ENCODE peak calls at places on chromosomes 2 and 18, in ten cellular contexts. Z, S, L, E, C, N, V, G, P and T are unnamed samples.

GRCh38 chr2:85503168-85503610 is 35.8 kb upstream of the MAT2A start:
- DNase-seq in Z (no peak), S (no peak), L (no peak), E (no peak), C (peak; percentile 38), N (no peak), V (no peak), G (no peak), P (no peak), T (no peak)

GRCh38 chr2:230866704-230867561 is 2.2 kb downstream of the ITM2C start:
- DNase-seq in Z (no peak), S (no peak), L (no peak), E (peak; percentile 30), C (peak; percentile 57), N (peak; percentile 13), V (peak; percentile 63), G (no peak), P (no peak), T (no peak)

GRCh38 chr2:97774425-97774824 is 61.0 kb downstream of the ZAP70 start:
- DNase-seq in Z (no peak), S (no peak), L (peak; percentile 49), E (no peak), C (no peak), N (peak; percentile 12), V (no peak), G (peak; percentile 68), P (no peak), T (no peak)

GRCh38 chr2:144971937-144972336 is 452.0 kb upstream of the ZEB2 start:
- DNase-seq in Z (no peak), S (no peak), L (no peak), E (no peak), C (no peak), N (no peak), V (no peak), G (no peak), P (no peak), T (no peak)

GRCh38 chr2:31978998-31979397 is 31.8 kb downstream of the MEMO1 start:
- DNase-seq in Z (no peak), S (no peak), L (no peak), E (no peak), C (no peak), N (no peak), V (no peak), G (no peak), P (no peak), T (no peak)

GRCh38 chr18:9104244-9104901 is 1.9 kb downstream of the NDUFV2 start:
- DNase-seq in Z (no peak), S (no peak), L (no peak), E (no peak), C (no peak), N (peak; percentile 31), V (no peak), G (no peak), P (no peak), T (no peak)

GRCh38 chr18:6629635-6630140 is 99.8 kb upstream of the ARHGAP28 start:
- DNase-seq in Z (no peak), S (no peak), L (no peak), E (no peak), C (no peak), N (no peak), V (no peak), G (no peak), P (no peak), T (no peak)

GRCh38 chr2:237689569-237690131 is 62.3 kb downstream of the LRRFIP1 start:
- DNase-seq in Z (no peak), S (no peak), L (no peak), E (no peak), C (peak; percentile 76), N (no peak), V (peak; percentile 21), G (no peak), P (no peak), T (no peak)

GRCh38 chr2:9403924-9404323 is 19.4 kb downstream of the ITGB1BP1 start:
- DNase-seq in Z (no peak), S (no peak), L (no peak), E (peak; percentile 45), C (no peak), N (peak; percentile 21), V (no peak), G (no peak), P (no peak), T (no peak)

GRCh38 chr2:18659891-18660290 is 70.5 kb upstream of the NT5C1B start:
- DNase-seq in Z (no peak), S (no peak), L (no peak), E (no peak), C (no peak), N (no peak), V (no peak), G (no peak), P (no peak), T (no peak)

GRCh38 chr2:152648336-152648735 is 68.9 kb downstream of the PRPF40A start:
- DNase-seq in Z (no peak), S (no peak), L (no peak), E (no peak), C (no peak), N (peak; percentile 57), V (no peak), G (no peak), P (no peak), T (no peak)

GRCh38 chr2:61238221-61238620 is 76.2 kb downstream of the C2orf74 start:
- DNase-seq in Z (no peak), S (no peak), L (no peak), E (no peak), C (no peak), N (no peak), V (no peak), G (no peak), P (no peak), T (no peak)

GRCh38 chr18:13775058-13775457 is 48.6 kb downstream of the RNMT start:
- DNase-seq in Z (no peak), S (no peak), L (no peak), E (no peak), C (no peak), N (no peak), V (no peak), G (no peak), P (no peak), T (no peak)

DNA sequence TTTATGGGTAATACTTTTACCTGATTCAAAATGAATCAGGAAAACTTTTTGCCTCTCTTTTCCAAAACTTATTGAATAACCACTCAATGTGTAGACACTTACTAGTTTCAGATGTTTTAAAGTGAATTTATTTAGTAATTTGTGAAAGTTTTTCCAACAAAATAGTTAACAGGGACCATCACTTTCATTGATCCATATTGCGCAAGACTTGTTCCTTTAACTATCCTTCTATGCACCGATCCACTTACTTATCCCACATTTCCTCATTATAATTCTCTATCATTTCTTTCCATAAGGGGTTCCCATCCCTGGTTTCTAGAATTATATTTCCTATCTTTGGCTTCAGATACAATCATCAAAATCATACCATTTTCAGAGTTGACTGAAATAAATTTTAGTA is 48.3 kb downstream of the CDH19 start:
- DNase-seq in Z (no peak), S (no peak), L (no peak), E (no peak), C (no peak), N (no peak), V (no peak), G (no peak), P (no peak), T (no peak)
- TF ChIP-seq CTCF in Z (no peak), S (no peak), L (no peak), E (no peak), C (no peak), N (no peak), V (no peak), G (no peak), P (no peak), T (no peak)

GRCh38 chr2:168290391-168290790 is 43.0 kb upstream of the STK39 start:
- DNase-seq in Z (no peak), S (no peak), L (no peak), E (no peak), C (no peak), N (no peak), V (no peak), G (no peak), P (no peak), T (no peak)

GRCh38 chr2:168289880-168290279 is 42.5 kb upstream of the STK39 start:
- DNase-seq in Z (no peak), S (no peak), L (no peak), E (no peak), C (no peak), N (no peak), V (no peak), G (no peak), P (no peak), T (no peak)

DNA sequence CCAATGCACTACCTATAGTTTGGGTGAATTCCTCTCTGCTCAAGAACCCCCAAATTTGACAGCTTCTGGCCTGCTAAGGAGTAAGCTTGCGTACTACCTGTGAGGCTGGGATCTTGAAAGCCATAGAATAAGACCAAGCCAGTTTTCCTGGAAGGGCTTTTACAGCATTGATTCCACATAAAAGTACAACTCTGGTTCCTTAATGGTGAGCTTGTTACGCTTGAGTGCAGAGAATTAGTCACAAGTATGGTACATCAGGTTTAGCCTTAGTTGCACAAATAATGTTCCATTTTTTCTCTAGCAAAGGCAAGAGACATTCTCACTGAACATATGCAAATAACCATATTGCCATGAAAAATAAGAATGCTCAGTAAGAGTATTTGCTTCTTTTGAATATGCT is 39.1 kb upstream of the STK39 start:
- DNase-seq in Z (no peak), S (no peak), L (no peak), E (no peak), C (no peak), N (no peak), V (no peak), G (no peak), P (no peak), T (no peak)
- TF ChIP-seq CTCF in Z (no peak), S (no peak), L (no peak), E (no peak), C (no peak), N (no peak), V (no peak), G (no peak), P (no peak), T (no peak)

GRCh38 chr18:8006979-8007378 is 439.9 kb downstream of the PTPRM start:
- DNase-seq in Z (no peak), S (no peak), L (no peak), E (no peak), C (no peak), N (no peak), V (no peak), G (no peak), P (no peak), T (no peak)

DNA sequence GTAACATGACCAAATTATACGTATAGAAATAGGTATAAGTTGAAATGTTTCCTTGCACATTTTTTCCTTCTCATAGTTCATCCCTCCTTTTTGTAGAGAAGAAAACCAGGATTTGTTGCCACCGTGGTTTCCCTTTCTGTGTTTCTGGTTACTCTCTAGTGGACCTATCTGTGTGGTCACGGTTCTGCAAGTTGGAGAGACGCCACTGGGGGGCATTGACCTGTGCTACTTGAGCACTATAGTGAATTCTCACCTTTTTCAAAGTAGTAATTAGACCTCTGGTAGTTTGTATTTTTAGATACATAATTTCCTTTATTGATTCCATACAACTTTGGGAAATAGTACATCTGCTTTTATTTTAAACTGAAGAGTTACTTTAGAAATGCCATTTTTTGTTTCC is 444.8 kb downstream of the PTPRM start:
- DNase-seq in Z (no peak), S (no peak), L (no peak), E (no peak), C (no peak), N (no peak), V (no peak), G (no peak), P (no peak), T (no peak)
- TF ChIP-seq CTCF in Z (no peak), S (peak; percentile 5), L (no peak), E (no peak), C (no peak), N (no peak), V (no peak), G (no peak), P (no peak), T (no peak)

GRCh38 chr2:157751462-157752058 is 122.9 kb upstream of the ACVR1C start:
- DNase-seq in Z (peak; percentile 66), S (no peak), L (peak; percentile 6), E (no peak), C (no peak), N (no peak), V (peak; percentile 6), G (peak; percentile 21), P (peak; percentile 15), T (no peak)
- TF ChIP-seq CTCF in Z (no peak), S (no peak), L (no peak), E (no peak), C (no peak), N (no peak), V (no peak), G (peak; percentile 39), P (peak; percentile 57), T (no peak)